ENCODE peak calls at places on chromosomes 7 and 10, in seven cellular contexts. One of them, this sample, is unnamed. For H3K4me1, the result is how much of the 10 kb centered on the place peaks cover.

GRCh38 chr10:33331020-33331557 is 3.4 kb downstream of the NRP1 start:
- DNase-seq in suprapubic skin: no peak
- DNase-seq in tibial nerve: no peak
- DNase-seq in fibroblast of lung: peak
- DNase-seq in right lobe of liver: no peak
- DNase-seq in naive thymus-derived CD4-positive, alpha-beta T cell: no peak
- DNase-seq in gastrocnemius medialis: no peak
- DNase-seq in this sample: no peak

GRCh38 chr10:16116404-16117304 is 256.3 kb upstream of the MINDY3 start:
- DNase-seq in suprapubic skin: no peak
- DNase-seq in tibial nerve: no peak
- DNase-seq in fibroblast of lung: no peak
- DNase-seq in right lobe of liver: no peak
- DNase-seq in naive thymus-derived CD4-positive, alpha-beta T cell: no peak
- DNase-seq in gastrocnemius medialis: no peak
- DNase-seq in this sample: no peak

GRCh38 chr10:114352653-114353298 is 51.5 kb downstream of the AFAP1L2 start:
- DNase-seq in suprapubic skin: no peak
- DNase-seq in tibial nerve: no peak
- DNase-seq in fibroblast of lung: no peak
- DNase-seq in right lobe of liver: no peak
- DNase-seq in naive thymus-derived CD4-positive, alpha-beta T cell: no peak
- DNase-seq in gastrocnemius medialis: no peak
- DNase-seq in this sample: no peak

GRCh38 chr10:57905866-57906265 is 361.8 kb downstream of the IPMK start:
- DNase-seq in suprapubic skin: no peak
- DNase-seq in tibial nerve: no peak
- DNase-seq in fibroblast of lung: no peak
- DNase-seq in right lobe of liver: no peak
- DNase-seq in naive thymus-derived CD4-positive, alpha-beta T cell: no peak
- DNase-seq in gastrocnemius medialis: no peak
- DNase-seq in this sample: no peak

GRCh38 chr7:150934045-150934766 is 43.9 kb downstream of the KCNH2 start:
- DNase-seq in suprapubic skin: peak
- DNase-seq in tibial nerve: no peak
- DNase-seq in fibroblast of lung: no peak
- DNase-seq in right lobe of liver: no peak
- DNase-seq in naive thymus-derived CD4-positive, alpha-beta T cell: no peak
- DNase-seq in gastrocnemius medialis: no peak
- DNase-seq in this sample: no peak

GRCh38 chr10:988667-989545 is 672 bp downstream of the GTPBP4 start:
- DNase-seq in suprapubic skin: no peak
- DNase-seq in tibial nerve: no peak
- DNase-seq in fibroblast of lung: peak
- DNase-seq in right lobe of liver: no peak
- DNase-seq in naive thymus-derived CD4-positive, alpha-beta T cell: no peak
- DNase-seq in gastrocnemius medialis: no peak
- DNase-seq in this sample: no peak

GRCh38 chr10:71646051-71646450 is 73.5 kb downstream of the C10orf105 start:
- DNase-seq in suprapubic skin: no peak
- DNase-seq in tibial nerve: no peak
- DNase-seq in fibroblast of lung: no peak
- DNase-seq in right lobe of liver: no peak
- DNase-seq in naive thymus-derived CD4-positive, alpha-beta T cell: no peak
- DNase-seq in gastrocnemius medialis: no peak
- DNase-seq in this sample: no peak

GRCh38 chr10:59585046-59585700 is 124.5 kb downstream of the SLC16A9 start:
- DNase-seq in suprapubic skin: no peak
- DNase-seq in tibial nerve: no peak
- DNase-seq in fibroblast of lung: peak
- DNase-seq in right lobe of liver: no peak
- DNase-seq in naive thymus-derived CD4-positive, alpha-beta T cell: no peak
- DNase-seq in gastrocnemius medialis: no peak
- DNase-seq in this sample: no peak

GRCh38 chr7:29937132-29937531 is 52.5 kb downstream of the SCRN1 start:
- DNase-seq in suprapubic skin: no peak
- DNase-seq in tibial nerve: no peak
- DNase-seq in fibroblast of lung: no peak
- DNase-seq in right lobe of liver: no peak
- DNase-seq in naive thymus-derived CD4-positive, alpha-beta T cell: no peak
- DNase-seq in gastrocnemius medialis: no peak
- DNase-seq in this sample: no peak

DNA sequence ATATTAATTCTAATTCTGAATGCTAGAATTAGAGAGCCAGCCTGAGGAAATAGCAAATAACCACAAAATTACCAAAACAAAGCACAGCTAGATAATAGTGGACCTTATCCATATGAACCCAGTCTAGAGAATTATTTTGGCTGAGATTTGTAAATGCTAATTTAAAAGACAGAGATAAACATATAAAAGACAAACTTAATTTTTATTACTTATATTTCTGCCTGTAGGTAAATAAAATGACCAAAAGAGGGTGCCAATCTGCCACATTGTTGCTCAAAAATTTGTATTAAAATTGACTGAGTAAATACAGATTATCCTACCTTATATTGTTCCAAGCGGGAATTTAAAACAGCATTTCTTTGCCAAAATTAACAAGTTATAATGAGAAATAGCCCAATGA is 20.2 kb downstream of the RTKN2 start:
- DNase-seq in suprapubic skin: no peak
- DNase-seq in tibial nerve: no peak
- DNase-seq in fibroblast of lung: no peak
- DNase-seq in right lobe of liver: no peak
- DNase-seq in naive thymus-derived CD4-positive, alpha-beta T cell: no peak
- DNase-seq in gastrocnemius medialis: no peak
- DNase-seq in this sample: no peak
- H3K4me1 ChIP-seq in suprapubic skin: under half
- H3K4me1 ChIP-seq in tibial nerve: under half
- H3K4me1 ChIP-seq in fibroblast of lung: under half
- H3K4me1 ChIP-seq in right lobe of liver: under half
- H3K4me1 ChIP-seq in naive thymus-derived CD4-positive, alpha-beta T cell: under half
- H3K4me1 ChIP-seq in gastrocnemius medialis: under half
- H3K4me1 ChIP-seq in this sample: under half

GRCh38 chr7:142482899-142483658 is 225.2 kb upstream of the PRSS58 start:
- DNase-seq in suprapubic skin: no peak
- DNase-seq in tibial nerve: no peak
- DNase-seq in fibroblast of lung: peak
- DNase-seq in right lobe of liver: no peak
- DNase-seq in naive thymus-derived CD4-positive, alpha-beta T cell: peak
- DNase-seq in gastrocnemius medialis: no peak
- DNase-seq in this sample: peak
- H3K4me1 ChIP-seq in suprapubic skin: under half
- H3K4me1 ChIP-seq in tibial nerve: under half
- H3K4me1 ChIP-seq in fibroblast of lung: under half
- H3K4me1 ChIP-seq in right lobe of liver: under half
- H3K4me1 ChIP-seq in naive thymus-derived CD4-positive, alpha-beta T cell: under half
- H3K4me1 ChIP-seq in gastrocnemius medialis: under half
- H3K4me1 ChIP-seq in this sample: under half

DNA sequence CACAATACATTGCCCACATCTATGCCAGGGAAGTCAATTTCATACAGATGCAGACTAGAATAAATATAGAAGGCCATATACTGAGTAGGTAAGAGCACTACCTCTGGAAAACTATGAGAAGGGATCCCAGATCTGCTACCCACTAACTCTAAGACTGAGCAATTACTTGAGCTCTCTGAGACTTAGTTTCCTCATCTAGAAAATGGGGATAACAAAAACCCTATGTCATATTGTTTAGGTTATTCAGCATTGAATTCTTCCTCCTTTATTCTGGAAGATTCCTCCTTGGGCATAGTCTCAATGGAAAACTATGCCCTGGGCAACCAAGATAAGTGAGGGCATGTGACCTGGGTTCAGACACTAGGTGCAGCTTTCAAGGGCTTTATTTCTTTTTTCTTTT is 4.0 kb upstream of the ARMH3 start:
- DNase-seq in suprapubic skin: no peak
- DNase-seq in tibial nerve: no peak
- DNase-seq in fibroblast of lung: no peak
- DNase-seq in right lobe of liver: no peak
- DNase-seq in naive thymus-derived CD4-positive, alpha-beta T cell: no peak
- DNase-seq in gastrocnemius medialis: no peak
- DNase-seq in this sample: no peak
- H3K4me1 ChIP-seq in suprapubic skin: under half
- H3K4me1 ChIP-seq in tibial nerve: under half
- H3K4me1 ChIP-seq in fibroblast of lung: under half
- H3K4me1 ChIP-seq in right lobe of liver: under half
- H3K4me1 ChIP-seq in naive thymus-derived CD4-positive, alpha-beta T cell: under half
- H3K4me1 ChIP-seq in gastrocnemius medialis: under half
- H3K4me1 ChIP-seq in this sample: under half

GRCh38 chr10:122327237-122328206 is 47.0 kb upstream of the PLEKHA1 start:
- DNase-seq in suprapubic skin: peak
- DNase-seq in tibial nerve: no peak
- DNase-seq in fibroblast of lung: no peak
- DNase-seq in right lobe of liver: no peak
- DNase-seq in naive thymus-derived CD4-positive, alpha-beta T cell: no peak
- DNase-seq in gastrocnemius medialis: no peak
- DNase-seq in this sample: no peak
- H3K4me1 ChIP-seq in suprapubic skin: under half
- H3K4me1 ChIP-seq in tibial nerve: under half
- H3K4me1 ChIP-seq in fibroblast of lung: under half
- H3K4me1 ChIP-seq in right lobe of liver: under half
- H3K4me1 ChIP-seq in naive thymus-derived CD4-positive, alpha-beta T cell: under half
- H3K4me1 ChIP-seq in gastrocnemius medialis: under half
- H3K4me1 ChIP-seq in this sample: under half

DNA sequence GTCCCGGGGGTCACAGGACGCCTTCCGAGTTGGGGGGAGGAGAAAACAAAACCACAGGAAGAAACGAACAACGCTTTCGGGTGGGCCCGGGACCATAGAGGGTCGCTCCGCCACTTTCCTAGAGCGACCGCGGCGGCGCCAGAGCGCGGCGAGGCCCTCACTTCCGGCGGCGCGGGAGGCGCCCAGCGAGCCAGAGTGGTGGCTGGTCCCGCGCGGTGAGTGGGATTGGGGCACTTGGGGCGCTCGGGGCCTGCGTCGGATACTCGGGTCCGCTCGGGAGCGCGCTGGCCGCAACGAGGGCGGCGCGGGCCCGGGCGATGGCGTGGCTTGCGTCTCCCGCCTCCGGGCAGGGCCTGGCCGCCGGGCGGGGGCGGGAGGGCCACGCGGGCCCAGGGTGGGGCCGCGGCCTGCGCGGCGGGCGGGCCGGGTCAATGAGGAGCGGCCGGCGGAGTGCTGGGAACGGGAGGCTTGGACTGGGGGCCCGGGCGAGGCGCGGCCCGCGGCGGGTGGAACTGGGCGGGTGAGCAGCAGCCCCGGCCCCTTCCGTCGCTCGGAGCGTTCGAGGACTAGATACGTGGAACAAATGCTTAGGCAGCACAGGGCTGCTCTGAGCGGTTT is at the start of gene ZNF22:
- DNase-seq in suprapubic skin: no peak
- DNase-seq in tibial nerve: peak
- DNase-seq in fibroblast of lung: peak
- DNase-seq in right lobe of liver: peak
- DNase-seq in naive thymus-derived CD4-positive, alpha-beta T cell: peak
- DNase-seq in gastrocnemius medialis: no peak
- DNase-seq in this sample: peak
- H3K4me1 ChIP-seq in suprapubic skin: half or more
- H3K4me1 ChIP-seq in tibial nerve: half or more
- H3K4me1 ChIP-seq in fibroblast of lung: under half
- H3K4me1 ChIP-seq in right lobe of liver: under half
- H3K4me1 ChIP-seq in naive thymus-derived CD4-positive, alpha-beta T cell: under half
- H3K4me1 ChIP-seq in gastrocnemius medialis: under half
- H3K4me1 ChIP-seq in this sample: under half

GRCh38 chr7:1448958-1449357 is 10.3 kb downstream of the MICALL2 start:
- DNase-seq in suprapubic skin: no peak
- DNase-seq in tibial nerve: no peak
- DNase-seq in fibroblast of lung: no peak
- DNase-seq in right lobe of liver: no peak
- DNase-seq in naive thymus-derived CD4-positive, alpha-beta T cell: no peak
- DNase-seq in gastrocnemius medialis: no peak
- DNase-seq in this sample: no peak
- H3K4me1 ChIP-seq in suprapubic skin: under half
- H3K4me1 ChIP-seq in tibial nerve: half or more
- H3K4me1 ChIP-seq in fibroblast of lung: under half
- H3K4me1 ChIP-seq in right lobe of liver: under half
- H3K4me1 ChIP-seq in naive thymus-derived CD4-positive, alpha-beta T cell: under half
- H3K4me1 ChIP-seq in gastrocnemius medialis: under half
- H3K4me1 ChIP-seq in this sample: under half

DNA sequence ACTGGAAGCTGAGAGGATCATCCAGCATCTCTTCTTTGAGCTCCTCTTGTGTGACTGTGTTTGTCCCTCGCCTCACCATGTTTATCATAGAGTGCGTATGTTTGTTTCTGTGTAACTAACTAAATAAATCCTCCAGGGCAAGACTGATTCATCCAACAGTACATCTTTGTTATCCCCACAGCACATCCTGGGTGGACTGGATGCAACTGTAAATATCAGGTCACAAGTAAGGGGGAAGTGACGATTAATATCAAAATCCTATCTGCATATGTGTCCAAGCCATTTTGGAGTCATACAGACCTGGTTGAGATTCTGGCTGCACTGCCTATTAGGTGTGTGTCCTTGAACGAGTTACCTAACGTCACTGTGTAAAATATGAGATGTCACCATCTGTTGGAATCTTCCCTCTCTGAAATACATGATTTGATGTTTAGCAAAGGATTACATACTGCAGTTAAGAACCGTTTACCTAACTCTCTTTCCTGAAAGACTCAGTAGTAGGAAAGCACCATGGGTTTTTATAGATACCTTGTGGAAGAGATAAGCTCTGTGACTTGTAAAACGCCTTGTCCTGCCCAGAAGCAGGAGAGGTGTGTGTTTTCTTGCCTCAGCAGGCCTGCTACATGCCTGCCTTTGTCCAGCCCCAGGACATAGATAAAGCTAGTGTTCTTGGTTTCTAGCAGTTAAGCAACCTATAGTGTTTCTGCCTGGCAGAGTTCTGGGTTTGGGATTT is 25.8 kb downstream of the WBP1L start:
- DNase-seq in suprapubic skin: no peak
- DNase-seq in tibial nerve: no peak
- DNase-seq in fibroblast of lung: no peak
- DNase-seq in right lobe of liver: no peak
- DNase-seq in naive thymus-derived CD4-positive, alpha-beta T cell: no peak
- DNase-seq in gastrocnemius medialis: no peak
- DNase-seq in this sample: no peak
- H3K4me1 ChIP-seq in suprapubic skin: half or more
- H3K4me1 ChIP-seq in tibial nerve: under half
- H3K4me1 ChIP-seq in fibroblast of lung: under half
- H3K4me1 ChIP-seq in right lobe of liver: under half
- H3K4me1 ChIP-seq in naive thymus-derived CD4-positive, alpha-beta T cell: under half
- H3K4me1 ChIP-seq in gastrocnemius medialis: half or more
- H3K4me1 ChIP-seq in this sample: under half